ENCODE peak calls at places on chromosomes 3 and 15, in six cellular contexts. P is dorsolateral prefrontal cortex, W is OCI-LY7, D is coronary artery, O is brain microvascular endothelial cell, B is body of pancreas. H is an unnamed sample.

GRCh38 chr15:36901012-36901411 is 199.3 kb downstream of the MEIS2 start:
- DNase-seq in W (no peak), D (no peak), P (no peak), O (no peak), B (no peak), H (no peak)

GRCh38 chr3:153903430-153903829 is 217.8 kb upstream of the ARHGEF26 start:
- DNase-seq in O (no peak), W (no peak), B (no peak), P (no peak), D (no peak), H (no peak)

GRCh38 chr3:21705769-21706168 is 45.2 kb downstream of the ZNF385D start:
- DNase-seq in P (peak; percentile 78), W (no peak), B (peak; percentile 45), O (peak; percentile 46), D (peak; percentile 86), H (no peak)

GRCh38 chr3:30342319-30343060 is 263.9 kb upstream of the TGFBR2 start:
- DNase-seq in O (peak; percentile 94), D (no peak), B (peak; percentile 57), P (no peak), W (no peak), H (no peak)

GRCh38 chr3:122258757-122259371 is 66.2 kb upstream of the CSTA start:
- DNase-seq in W (peak; percentile 82), D (no peak), O (peak; percentile 43), B (peak; percentile 82), P (no peak), H (no peak)

GRCh38 chr3:11739123-11739522 is 95.4 kb upstream of the VGLL4 start:
- DNase-seq in O (no peak), D (no peak), W (no peak), B (no peak), P (no peak), H (no peak)

GRCh38 chr3:38122712-38123290 is 14.1 kb downstream of the ACAA1 start:
- DNase-seq in B (no peak), O (no peak), D (peak; percentile 47), P (no peak), W (no peak), H (no peak)

GRCh38 chr3:16233806-16234205 is 30.9 kb downstream of the DPH3 start:
- DNase-seq in O (no peak), P (no peak), B (no peak), W (no peak), D (no peak), H (no peak)

GRCh38 chr15:58179206-58179605 is 41.0 kb downstream of the AQP9 start:
- DNase-seq in O (no peak), P (no peak), D (no peak), B (no peak), W (no peak), H (no peak)

GRCh38 chr15:99504823-99505551 is 60.8 kb upstream of the MEF2A start:
- DNase-seq in D (no peak), B (no peak), P (no peak), O (peak; percentile 20), W (peak; percentile 49), H (no peak)

GRCh38 chr3:94307588-94307987 is 244.7 kb downstream of the NSUN3 start:
- DNase-seq in O (no peak), B (no peak), D (no peak), W (no peak), P (no peak), H (no peak)

GRCh38 chr3:31503456-31503855 is 29.3 kb upstream of the STT3B start:
- DNase-seq in B (no peak), W (no peak), P (no peak), D (no peak), O (no peak), H (no peak)

GRCh38 chr15:99732711-99733267 is 448 bp downstream of the LYSMD4 start:
- DNase-seq in B (no peak), P (no peak), O (no peak), W (peak; percentile 8), D (peak; percentile 81), H (no peak)

GRCh38 chr3:45631486-45631885 is 36.9 kb downstream of the LIMD1 start:
- DNase-seq in W (peak; percentile 20), P (no peak), D (peak; percentile 47), O (no peak), B (no peak), H (no peak)

GRCh38 chr15:70576683-70577082 is 186.7 kb downstream of the UACA start:
- DNase-seq in W (no peak), D (no peak), P (no peak), O (no peak), B (no peak), H (no peak)

GRCh38 chr15:57235186-57235585 is 141.1 kb upstream of the CGNL1 start:
- DNase-seq in P (no peak), O (no peak), D (no peak), B (no peak), W (no peak), H (no peak)

DNA sequence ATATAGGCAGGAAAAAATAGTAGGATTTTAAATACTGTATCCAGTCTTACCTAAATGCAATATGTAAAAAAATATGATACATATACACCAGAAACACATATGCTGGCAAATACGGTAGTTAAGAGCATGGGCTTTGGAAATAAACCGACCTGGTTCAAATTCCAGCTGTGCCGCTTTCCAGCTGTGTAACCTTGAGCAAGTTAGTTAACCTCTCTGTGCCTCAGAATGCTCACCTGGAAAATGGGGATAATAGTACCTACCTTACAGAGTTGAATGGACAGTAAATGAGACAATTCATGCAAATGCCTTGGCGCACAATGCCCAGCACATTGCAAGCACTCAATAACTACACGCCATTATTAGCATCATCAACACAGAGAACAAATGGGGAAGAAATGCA is 50.6 kb downstream of the SUMF1 start:
- DNase-seq in P (no peak), O (no peak), D (no peak), W (no peak), B (no peak), H (no peak)
- H3K27ac ChIP-seq in P (peak overlapping the region; percentile 32), O (peak overlapping the region; percentile 78), D (peak overlapping the region; percentile 47), W (no peak overlapping the region), B (no peak overlapping the region), H (no peak overlapping the region)

GRCh38 chr3:58215317-58216025 is 4.7 kb upstream of the DNASE1L3 start:
- DNase-seq in D (peak; percentile 49), B (no peak), W (no peak), P (no peak), O (no peak), H (no peak)
- TF ChIP-seq CTCF in D (no peak), B (no peak), W (no peak), P (no peak), O (no peak), H (no peak)

DNA sequence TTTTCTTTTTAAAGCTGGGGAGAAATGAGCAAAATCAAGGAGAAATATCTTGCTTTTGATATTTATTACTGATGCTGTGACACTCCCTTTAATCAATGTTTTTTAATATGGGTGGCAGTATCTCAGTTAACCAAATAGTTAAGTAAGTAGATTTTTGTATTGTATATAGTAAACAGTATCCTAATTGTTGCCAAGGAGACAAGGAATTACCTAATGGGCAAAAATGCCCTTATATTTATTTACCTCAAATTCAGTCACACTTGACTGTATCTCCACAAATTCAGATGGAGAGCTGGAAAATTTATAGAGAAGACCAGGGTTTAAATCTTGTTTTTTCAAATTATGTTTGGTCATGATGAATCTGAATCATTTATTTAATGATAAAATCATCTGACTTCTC is 3.6 kb upstream of the CHD2 start:
- DNase-seq in O (no peak), W (no peak), P (no peak), D (no peak), B (no peak), H (no peak)
- H3K27ac ChIP-seq in O (peak overlapping the region; percentile 32), W (no peak overlapping the region), P (peak overlapping the region; percentile 2), D (peak overlapping the region; percentile 59), B (no peak overlapping the region), H (peak overlapping the region; percentile 25)

GRCh38 chr3:142963266-142964149 is at the start of gene PAQR9:
- DNase-seq in P (peak; percentile 61), O (no peak), W (no peak), D (no peak), B (peak; percentile 13), H (no peak)
- TF ChIP-seq CTCF in P (no peak), O (no peak), W (no peak), D (no peak), B (no peak), H (no peak)

GRCh38 chr3:141388823-141389617 is 20.7 kb downstream of the ZBTB38 start:
- DNase-seq in W (no peak), D (no peak), O (no peak), P (no peak), B (no peak), H (no peak)
- H3K27ac ChIP-seq in W (peak overlapping the region; percentile 33), D (no peak overlapping the region), O (peak overlapping the region; percentile 36), P (peak overlapping the region; percentile 94), B (peak overlapping the region; percentile 31), H (no peak overlapping the region)

GRCh38 chr15:68366314-68366713 is 65.6 kb downstream of the ITGA11 start:
- DNase-seq in B (no peak), O (no peak), P (no peak), W (peak; percentile 28), D (no peak), H (no peak)
- TF ChIP-seq CTCF in B (no peak), O (peak; percentile 30), P (no peak), W (peak; percentile 29), D (no peak), H (no peak)

GRCh38 chr3:108223928-108224327 is 1.7 kb upstream of the IFT57 start:
- DNase-seq in O (no peak), W (peak; percentile 44), B (no peak), P (no peak), D (no peak), H (no peak)
- H3K27ac ChIP-seq in O (no peak overlapping the region), W (peak overlapping the region; percentile 75), B (peak overlapping the region; percentile 82), P (no peak overlapping the region), D (no peak overlapping the region), H (peak overlapping the region; percentile 96)

H was measured in CD8-positive, alpha-beta T cell.